ENCODE peak calls at places on chromosomes 12 and 14, in seven cellular contexts. B is mesendoderm, U is neuronal stem cell, N is IMR-90, G is H1, L is H9, Y is trophoblast cell. M is an unnamed sample.

GRCh38 chr12:128098725-128099124 is 168.2 kb upstream of the TMEM132C start:
- DNase-seq in L (peak), Y (no peak), B (no peak), N (no peak), U (no peak), G (no peak), M (no peak)

GRCh38 chr12:6226002-6226700 is 26.0 kb downstream of the CD9 start:
- DNase-seq in Y (no peak), G (no peak), N (peak), U (no peak), L (no peak), B (no peak), M (no peak)

GRCh38 chr14:74457511-74457910 is 31.5 kb upstream of the SYNDIG1L start:
- DNase-seq in B (no peak), L (no peak), U (no peak), G (no peak), N (no peak), Y (no peak), M (no peak)

GRCh38 chr14:65423986-65424385 is 11.5 kb downstream of the FUT8 start:
- DNase-seq in N (no peak), L (no peak), Y (no peak), B (no peak), U (no peak), G (no peak), M (no peak)

GRCh38 chr14:94689985-94690400 is 77.8 kb downstream of the SERPINA3 start:
- DNase-seq in B (peak), Y (no peak), L (no peak), N (no peak), G (no peak), U (no peak), M (no peak)

GRCh38 chr12:100573499-100574261 is at the start of gene GAS2L3:
- DNase-seq in U (peak), N (peak), B (peak), Y (peak), L (peak), G (peak), M (peak)

GRCh38 chr12:94714378-94714777 is 64.0 kb upstream of the TMCC3 start:
- DNase-seq in Y (no peak), N (peak), G (no peak), L (no peak), U (no peak), B (no peak), M (peak)

GRCh38 chr14:95190857-95191256 is 33.5 kb upstream of the DICER1 start:
- DNase-seq in Y (no peak), G (no peak), L (no peak), U (no peak), N (no peak), B (no peak), M (no peak)

GRCh38 chr12:30286345-30286926 is 409.2 kb downstream of the IPO8 start:
- DNase-seq in B (peak), Y (peak), N (peak), L (no peak), U (peak), G (no peak), M (peak)

GRCh38 chr14:83425138-83425537 is 1891.5 kb upstream of the SEL1L start:
- DNase-seq in Y (no peak), G (no peak), B (peak), L (no peak), N (peak), U (no peak), M (no peak)

GRCh38 chr14:77838756-77839565 is 39.1 kb downstream of the ADCK1 start:
- DNase-seq in L (no peak), Y (no peak), G (no peak), N (no peak), B (no peak), U (no peak), M (peak)

GRCh38 chr12:104733717-104734175 is 224.3 kb downstream of the SLC41A2 start:
- DNase-seq in N (no peak), G (no peak), U (no peak), B (peak), Y (no peak), L (peak), M (no peak)

GRCh38 chr12:90024261-90024660 is 315.6 kb upstream of the ATP2B1 start:
- DNase-seq in U (no peak), G (no peak), L (no peak), Y (peak), B (no peak), N (peak), M (peak)

GRCh38 chr12:54337854-54338650 is 13.1 kb downstream of the COPZ1 start:
- DNase-seq in L (no peak), B (no peak), N (peak), G (no peak), Y (no peak), U (no peak), M (peak)

GRCh38 chr12:115035536-115036107 is 351.6 kb upstream of the TBX3 start:
- DNase-seq in B (peak), U (peak), Y (no peak), G (no peak), N (no peak), L (peak), M (no peak)

GRCh38 chr14:68016243-68016914 is 196.8 kb downstream of the RAD51B start:
- DNase-seq in N (peak), L (no peak), B (no peak), U (no peak), Y (peak), G (no peak), M (peak)

GRCh38 chr12:100413006-100413405 is 56.1 kb downstream of the SLC17A8 start:
- DNase-seq in N (no peak), Y (peak), G (no peak), B (no peak), U (no peak), L (no peak), M (no peak)

GRCh38 chr14:83849999-83850611 is 1679.8 kb upstream of the FLRT2 start:
- DNase-seq in G (no peak), B (no peak), L (no peak), U (no peak), N (no peak), Y (no peak), M (no peak)

GRCh38 chr12:1318327-1319031 is 275.9 kb downstream of the FBXL14 start:
- DNase-seq in G (no peak), L (peak), N (peak), U (peak), Y (no peak), B (peak), M (peak)

GRCh38 chr12:122888232-122888752 is 7.6 kb downstream of the VPS37B start:
- DNase-seq in B (peak), U (no peak), Y (peak), G (no peak), L (peak), N (peak), M (peak)

GRCh38 chr12:97306121-97306520 is 156.5 kb upstream of the RMST start:
- DNase-seq in Y (no peak), U (no peak), B (no peak), L (no peak), N (no peak), G (no peak), M (no peak)

GRCh38 chr12:13112968-13113367 is 9.5 kb upstream of the GSG1 start:
- DNase-seq in N (no peak), Y (no peak), L (no peak), U (no peak), B (no peak), G (no peak), M (no peak)

GRCh38 chr12:80553316-80553715 is 109.3 kb downstream of the PTPRQ start:
- DNase-seq in N (peak), Y (peak), G (no peak), B (no peak), L (no peak), U (no peak), M (peak)

GRCh38 chr12:101372431-101372830 is 35.1 kb downstream of the ARL1 start:
- DNase-seq in Y (no peak), L (no peak), N (no peak), B (no peak), U (no peak), G (no peak), M (no peak)

GRCh38 chr12:122322501-122322900 is 56.2 kb upstream of the VPS33A start:
- DNase-seq in U (no peak), N (peak), B (peak), G (no peak), L (no peak), Y (no peak), M (peak)

GRCh38 chr14:68497016-68497415 is 295.9 kb downstream of the ZFP36L1 start:
- DNase-seq in B (no peak), N (peak), Y (no peak), U (no peak), G (no peak), L (no peak), M (no peak)

DNA sequence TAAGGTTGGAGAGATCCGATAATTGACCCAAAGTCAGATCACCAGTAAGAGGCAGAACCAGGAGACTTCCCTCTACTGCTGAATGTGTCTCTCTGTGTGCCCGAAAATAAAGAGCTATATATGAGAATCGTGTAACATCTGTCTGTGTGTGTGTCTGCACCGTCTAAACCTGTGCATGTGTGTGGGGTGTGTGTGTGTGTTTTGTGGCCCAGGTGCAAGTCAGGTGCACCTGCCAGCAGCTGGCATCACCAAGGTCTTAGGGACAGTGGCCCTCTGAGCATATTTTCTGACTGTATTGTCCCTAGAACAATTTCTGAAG is 24.7 kb upstream of the KRT78 start:
- DNase-seq in B (no peak), Y (peak), N (no peak), G (no peak), L (no peak), U (no peak), M (no peak)
- H2BK120ac ChIP-seq in B (no peak), Y (peak), N (peak), G (no peak), L (no peak), U (no peak), M (no peak)

GRCh38 chr12:75855360-75855759 is 176.2 kb downstream of the PHLDA1 start:
- DNase-seq in B (no peak), G (no peak), U (no peak), L (no peak), Y (no peak), N (no peak), M (no peak)

GRCh38 chr12:75852956-75853355 is 178.6 kb downstream of the PHLDA1 start:
- DNase-seq in U (no peak), G (no peak), L (no peak), B (no peak), N (no peak), Y (no peak), M (no peak)

GRCh38 chr12:75856228-75856627 is 175.3 kb downstream of the PHLDA1 start:
- DNase-seq in Y (no peak), G (no peak), U (no peak), L (no peak), B (no peak), N (no peak), M (no peak)

GRCh38 chr12:75853621-75854020 is 178.0 kb downstream of the PHLDA1 start:
- DNase-seq in U (no peak), N (no peak), L (no peak), G (no peak), Y (no peak), B (no peak), M (peak)

DNA sequence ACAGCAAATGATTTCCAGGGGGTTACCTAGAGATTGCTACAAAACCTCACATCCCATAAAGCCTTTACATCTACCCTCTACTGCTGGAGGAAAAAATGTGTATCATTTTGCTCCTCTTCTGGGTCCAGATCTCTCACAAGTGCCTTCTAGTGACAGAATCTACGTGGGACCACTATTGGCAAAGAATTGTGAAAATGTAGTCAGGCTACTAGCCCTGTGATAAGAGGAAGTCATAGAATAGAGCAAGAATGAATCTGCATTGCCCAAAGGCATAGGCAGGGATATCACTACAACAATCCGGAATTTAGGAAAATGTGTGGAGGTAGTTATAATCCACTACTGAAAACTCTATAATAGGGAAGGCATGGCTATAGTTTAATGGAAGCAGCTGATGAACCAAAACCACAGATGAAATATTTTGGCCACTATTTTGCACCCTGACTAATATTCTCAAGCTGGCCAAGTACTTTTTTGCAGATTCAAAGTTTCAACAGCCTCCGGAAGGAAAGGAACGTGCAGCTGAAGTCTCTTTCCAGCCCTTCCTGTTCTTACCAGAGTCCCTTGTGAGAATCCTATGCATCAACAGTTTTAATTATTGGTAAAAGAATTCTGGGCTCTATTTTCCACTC is 176.8 kb downstream of the PHLDA1 start:
- DNase-seq in L (no peak), N (peak), Y (peak), G (no peak), B (no peak), U (no peak), M (no peak)
- H3K4me2 ChIP-seq in L (no peak), N (no peak), Y (no peak), G (no peak), B (no peak), U (no peak), M (no peak)

DNA sequence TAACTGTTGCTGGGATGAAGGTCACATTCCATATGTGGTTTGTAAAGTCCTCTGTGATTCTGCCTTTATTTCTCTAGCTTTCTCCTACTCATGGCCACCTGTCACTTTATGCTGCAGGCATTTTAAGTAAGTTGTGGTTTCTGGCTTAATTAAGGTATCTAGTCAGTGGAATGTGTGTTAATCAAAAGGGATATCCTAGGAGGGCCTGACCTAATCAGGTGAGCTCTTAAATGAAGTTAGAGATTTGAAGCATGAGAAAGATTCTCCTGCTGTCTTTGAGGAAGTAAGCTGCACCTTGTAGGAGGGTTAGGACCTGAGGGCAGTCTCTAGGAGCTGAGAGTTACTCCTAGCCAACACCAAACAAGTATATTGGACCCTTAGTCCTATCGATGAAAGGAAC is 90.3 kb downstream of the ETNK1 start:
- DNase-seq in L (no peak), G (no peak), Y (no peak), B (no peak), U (no peak), N (no peak), M (no peak)
- H2BK120ac ChIP-seq in L (no peak), G (no peak), Y (no peak), B (no peak), U (no peak), N (no peak), M (no peak)

GRCh38 chr14:39122330-39123138 is 8.4 kb downstream of the GEMIN2 start:
- DNase-seq in G (no peak), L (no peak), N (no peak), U (no peak), Y (no peak), B (no peak), M (no peak)
- H3K4me2 ChIP-seq in G (no peak), L (no peak), N (no peak), U (no peak), Y (no peak), B (no peak), M (no peak)

DNA sequence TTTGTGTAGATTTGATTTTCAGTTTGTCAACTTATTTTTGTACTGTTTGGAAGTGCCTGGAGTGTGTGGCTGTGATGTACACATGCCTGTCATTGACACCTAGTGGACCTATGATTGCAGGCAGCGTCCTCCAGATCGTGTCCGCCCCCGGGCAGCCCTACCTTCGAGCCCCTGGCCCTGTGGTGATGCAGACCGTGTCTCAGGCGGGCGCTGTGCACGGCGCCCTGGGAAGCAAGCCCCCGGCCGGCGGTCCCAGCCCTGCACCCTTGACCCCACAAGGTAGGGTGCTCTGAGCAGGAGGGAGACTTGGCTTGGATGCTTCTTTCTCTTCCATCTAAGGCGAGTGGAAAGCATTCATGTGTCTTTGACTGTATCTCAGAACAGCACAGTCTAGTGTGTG is 75.8 kb downstream of the EP400 start:
- DNase-seq in U (no peak), Y (no peak), L (no peak), N (no peak), G (no peak), B (no peak), M (no peak)
- H2BK120ac ChIP-seq in U (no peak), Y (no peak), L (no peak), N (no peak), G (no peak), B (no peak), M (no peak)

GRCh38 chr12:68978678-68979077 is 45.7 kb upstream of the CPM start:
- DNase-seq in N (no peak), Y (no peak), L (no peak), B (no peak), U (no peak), G (no peak), M (no peak)

GRCh38 chr12:68977909-68978610 is 45.1 kb upstream of the CPM start:
- DNase-seq in L (no peak), U (no peak), B (no peak), N (no peak), G (no peak), Y (no peak), M (no peak)

GRCh38 chr12:68975811-68976210 is 42.8 kb upstream of the CPM start:
- DNase-seq in L (no peak), G (no peak), N (no peak), U (no peak), B (no peak), Y (no peak), M (no peak)

GRCh38 chr12:68977335-68977734 is 44.4 kb upstream of the CPM start:
- DNase-seq in N (no peak), Y (no peak), L (no peak), U (no peak), G (no peak), B (no peak), M (no peak)

DNA sequence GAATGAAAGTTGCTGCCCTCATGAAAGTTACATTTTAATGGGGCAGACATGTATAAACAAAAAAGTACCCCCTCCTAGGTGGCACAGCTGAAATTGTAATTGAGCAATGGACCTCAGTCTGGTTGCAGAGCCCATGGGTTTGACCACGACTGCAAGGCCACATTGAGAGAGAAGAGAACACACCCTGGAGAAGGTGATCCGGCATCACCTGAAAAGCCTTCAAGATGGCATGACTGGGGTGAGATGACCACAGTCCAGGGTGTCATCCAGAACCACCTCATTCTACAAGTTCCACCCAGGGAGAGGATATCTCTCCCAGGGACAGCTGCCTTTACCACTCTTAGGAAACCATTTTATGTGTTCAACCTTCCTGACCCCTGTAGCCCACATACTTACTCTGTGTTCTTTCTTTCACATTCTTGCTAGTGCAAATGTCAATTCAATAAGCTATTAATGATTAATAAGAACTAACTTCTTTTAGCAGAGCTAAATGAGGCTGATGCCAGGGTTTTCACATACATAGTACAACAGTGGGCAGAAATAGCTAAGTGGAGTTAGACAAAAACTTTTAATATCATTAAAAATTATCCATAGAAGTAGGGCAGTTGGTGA is 43.4 kb upstream of the CPM start:
- DNase-seq in B (no peak), G (no peak), L (no peak), U (no peak), N (no peak), Y (no peak), M (no peak)
- H3K4me2 ChIP-seq in B (no peak), G (no peak), L (no peak), U (no peak), N (no peak), Y (no peak), M (no peak)

GRCh38 chr12:57487597-57488396 is at the start of gene MARS1:
- DNase-seq in B (peak), N (peak), U (peak), G (peak), Y (peak), L (peak), M (peak)
- H2BK120ac ChIP-seq in B (peak), N (peak), U (peak), G (no peak), Y (peak), L (no peak), M (peak)

DNA sequence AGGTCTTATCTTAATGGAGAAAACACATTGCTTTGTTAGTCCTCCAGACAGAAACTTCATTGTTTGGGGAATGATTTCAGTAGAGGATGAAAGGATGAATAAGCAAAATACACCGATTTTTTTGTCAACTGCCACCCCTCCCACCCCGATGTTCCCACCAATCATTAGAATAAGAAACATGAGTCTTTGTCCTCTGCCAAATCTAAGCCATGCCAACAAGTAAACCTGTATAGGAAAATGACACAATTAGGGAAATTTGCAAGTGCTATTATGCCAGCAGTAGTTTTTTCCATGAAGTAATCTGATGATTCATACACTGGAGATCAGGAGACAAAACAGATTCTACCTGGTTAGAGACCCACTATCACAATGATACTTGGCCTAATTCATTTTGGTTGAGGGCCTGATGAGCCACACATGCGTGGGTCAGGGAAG is 35.9 kb downstream of the FLRT2 start:
- DNase-seq in G (no peak), Y (peak), B (peak), L (no peak), U (no peak), N (peak), M (peak)
- H3K4me2 ChIP-seq in G (no peak), Y (no peak), B (no peak), L (no peak), U (no peak), N (peak), M (no peak)